ENCODE peak calls at places on chromosome 10, in nine cellular contexts. X, F, M, W, O, H, U, Q and Y are unnamed samples.

GRCh38 chr10:69847883-69848282 is 46.2 kb downstream of the COL13A1 start:
- DNase-seq in W (no peak), U (no peak), F (no peak), X (peak), M (no peak), O (no peak), H (peak), Q (no peak), Y (no peak)

GRCh38 chr10:49646256-49646870 is 32.5 kb downstream of the CHAT start:
- DNase-seq in U (no peak), X (no peak), H (no peak), O (no peak), Q (no peak), M (peak), F (no peak), W (no peak), Y (no peak)

GRCh38 chr10:14571866-14572507 is 202.7 kb downstream of the FAM107B start:
- DNase-seq in W (no peak), U (no peak), Q (no peak), X (no peak), O (no peak), F (peak), M (no peak), H (peak), Y (no peak)

GRCh38 chr10:4101918-4102654 is 317.1 kb upstream of the KLF6 start:
- DNase-seq in F (no peak), M (no peak), Q (no peak), O (no peak), X (no peak), U (no peak), W (no peak), H (no peak), Y (no peak)

GRCh38 chr10:100045592-100045991 is 35.8 kb upstream of the DNMBP start:
- DNase-seq in O (no peak), U (no peak), X (no peak), M (no peak), F (no peak), W (no peak), Q (no peak), H (no peak), Y (no peak)

GRCh38 chr10:88165849-88166271 is 302.4 kb downstream of the PTEN start:
- DNase-seq in H (peak), O (no peak), F (no peak), U (no peak), X (no peak), Q (no peak), M (no peak), W (peak), Y (peak)

GRCh38 chr10:99569971-99570370 is 37.2 kb downstream of the NKX2-3 start:
- DNase-seq in O (no peak), F (no peak), W (no peak), M (no peak), H (no peak), Q (no peak), U (no peak), X (no peak), Y (no peak)

GRCh38 chr10:26269754-26270153 is 53.2 kb downstream of the GAD2 start:
- DNase-seq in Q (no peak), O (no peak), M (no peak), X (no peak), F (peak), H (no peak), U (peak), W (peak), Y (no peak)

GRCh38 chr10:118551535-118552100 is 43.8 kb downstream of the PRLHR start:
- DNase-seq in O (no peak), U (no peak), H (no peak), X (no peak), M (no peak), F (no peak), Q (no peak), W (no peak), Y (no peak)

GRCh38 chr10:99859585-99859984 is 77.1 kb downstream of the ABCC2 start:
- DNase-seq in M (no peak), W (no peak), X (no peak), Q (no peak), F (no peak), H (no peak), O (peak), U (peak), Y (no peak)

GRCh38 chr10:29142516-29143314 is 146.2 kb upstream of the LYZL1 start:
- DNase-seq in U (peak), Q (no peak), M (no peak), H (no peak), O (no peak), X (no peak), W (no peak), F (no peak), Y (no peak)

GRCh38 chr10:4352566-4352961 is 473.4 kb upstream of the AKR1E2 start:
- DNase-seq in Q (peak), M (no peak), W (no peak), H (no peak), F (no peak), U (no peak), O (no peak), X (no peak), Y (no peak)

GRCh38 chr10:31615129-31615528 is 296.1 kb downstream of the ZEB1 start:
- DNase-seq in M (no peak), W (no peak), O (no peak), H (no peak), U (no peak), F (no peak), Q (no peak), X (no peak), Y (no peak)

GRCh38 chr10:107689318-107689717 is 524.8 kb upstream of the SORCS1 start:
- DNase-seq in H (no peak), U (no peak), F (no peak), Q (no peak), X (no peak), W (no peak), O (no peak), M (peak), Y (no peak)

GRCh38 chr10:124087672-124088634 is 5.4 kb downstream of the CHST15 start:
- DNase-seq in O (peak), W (no peak), X (no peak), U (no peak), M (no peak), Q (no peak), F (no peak), H (no peak), Y (no peak)

GRCh38 chr10:99534939-99535763 is 2.4 kb downstream of the NKX2-3 start:
- DNase-seq in H (no peak), W (no peak), X (no peak), Q (no peak), M (peak), F (no peak), U (peak), O (peak), Y (no peak)

GRCh38 chr10:6995846-6996245 is 415.0 kb downstream of the SFMBT2 start:
- DNase-seq in U (no peak), F (no peak), M (no peak), H (peak), O (no peak), Q (no peak), W (no peak), X (no peak), Y (no peak)

GRCh38 chr10:114195079-114195478 is 15.9 kb downstream of the TDRD1 start:
- DNase-seq in H (no peak), U (no peak), Q (no peak), F (no peak), M (peak), X (no peak), O (no peak), W (no peak), Y (no peak)

GRCh38 chr10:14837756-14838581 is at the start of the genes CDNF, HSPA14 and MSANTD7:
- DNase-seq in F (peak), O (peak), M (peak), W (peak), U (peak), Q (peak), X (peak), H (peak), Y (peak)

GRCh38 chr10:44466236-44466635 is 81.3 kb upstream of the CXCL12 start:
- DNase-seq in H (peak), Q (no peak), M (no peak), W (no peak), O (no peak), X (no peak), F (peak), U (no peak), Y (no peak)

GRCh38 chr10:30963994-30964930 is 67.4 kb downstream of the ZNF438 start:
- DNase-seq in W (no peak), X (no peak), F (no peak), M (no peak), O (no peak), Q (no peak), U (no peak), H (no peak), Y (no peak)

GRCh38 chr10:30929901-30930520 is 101.7 kb downstream of the ZNF438 start:
- DNase-seq in X (no peak), W (no peak), M (no peak), H (no peak), F (no peak), Q (no peak), O (no peak), U (no peak), Y (no peak)

GRCh38 chr10:110512461-110513187 is 14.9 kb downstream of the DUSP5 start:
- DNase-seq in W (peak), Q (no peak), O (no peak), M (peak), F (peak), U (no peak), X (no peak), H (peak), Y (no peak)

GRCh38 chr10:101663097-101663496 is 31.9 kb downstream of the FBXW4 start:
- DNase-seq in X (no peak), F (no peak), Q (no peak), W (no peak), H (no peak), M (no peak), U (no peak), O (no peak), Y (no peak)

GRCh38 chr10:29501692-29502091 is 133.1 kb downstream of the SVIL start:
- DNase-seq in W (peak), Q (no peak), H (peak), O (no peak), F (peak), X (no peak), U (no peak), M (peak), Y (peak)

GRCh38 chr10:5014936-5015335 is 11.3 kb upstream of the AKR1C2 start:
- DNase-seq in M (no peak), W (no peak), X (no peak), H (no peak), Q (no peak), O (peak), U (peak), F (no peak), Y (no peak)

GRCh38 chr10:21015838-21016237 is 118.7 kb upstream of the NEBL start:
- DNase-seq in U (no peak), W (no peak), X (no peak), Q (no peak), F (no peak), H (no peak), M (no peak), O (no peak), Y (no peak)

GRCh38 chr10:110460111-110460809 is 37.4 kb upstream of the DUSP5 start:
- DNase-seq in Q (no peak), O (peak), W (no peak), U (no peak), H (peak), M (no peak), X (peak), F (peak), Y (no peak)

GRCh38 chr10:114486938-114487814 is 82.9 kb upstream of the AFAP1L2 start:
- DNase-seq in Q (no peak), U (no peak), M (peak), H (peak), X (no peak), W (no peak), F (no peak), O (peak), Y (no peak)

GRCh38 chr10:101777085-101777856 is 1.4 kb upstream of the FGF8 start:
- DNase-seq in W (no peak), F (no peak), H (no peak), U (no peak), Q (no peak), X (no peak), M (no peak), O (no peak), Y (no peak)

GRCh38 chr10:110618206-110618605 is 25.9 kb upstream of the RBM20 start:
- DNase-seq in Q (no peak), X (no peak), O (no peak), F (no peak), U (no peak), H (no peak), M (no peak), W (no peak), Y (no peak)

GRCh38 chr10:55627526-55628170 is 733.4 kb downstream of the ZWINT start:
- DNase-seq in X (no peak), O (peak), F (no peak), Q (no peak), M (no peak), H (no peak), W (no peak), U (peak), Y (no peak)

GRCh38 chr10:63700935-63701263 is 179.7 kb downstream of the REEP3 start:
- DNase-seq in U (no peak), Q (no peak), F (no peak), H (peak), W (no peak), X (no peak), M (peak), O (no peak), Y (no peak)
- H3K4me3 ChIP-seq in U (no peak), Q (no peak), F (no peak), H (no peak), W (no peak), X (no peak), M (no peak), O (no peak), Y (no peak)

GRCh38 chr10:122551450-122551849 is 9.1 kb upstream of the DMBT1 start:
- DNase-seq in M (no peak), F (no peak), U (no peak), H (no peak), O (no peak), Q (no peak), W (no peak), X (no peak), Y (no peak)
- TF ChIP-seq CTCF in M (no peak), F (no peak), U (no peak), H (no peak), O (no peak), Q (no peak), W (no peak), X (no peak), Y (no peak)

DNA sequence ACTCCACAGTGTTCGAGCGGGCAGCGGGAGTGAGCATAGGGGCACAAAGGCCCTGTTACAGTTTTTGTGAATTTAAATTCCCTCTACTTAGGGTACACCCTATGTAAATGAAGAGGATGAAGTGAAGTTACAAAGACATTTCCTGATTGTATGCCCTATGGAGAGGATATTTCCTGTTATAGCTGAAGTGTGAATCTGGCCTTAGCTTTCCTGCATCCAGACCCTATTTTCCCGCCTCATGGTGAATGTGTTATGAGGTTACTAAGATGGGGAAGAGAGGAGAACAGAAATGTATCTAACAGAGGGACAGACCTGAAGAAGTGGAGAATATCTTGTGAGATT is 37.8 kb upstream of the COMMD3 start:
- DNase-seq in U (no peak), Q (no peak), F (no peak), H (no peak), M (no peak), W (no peak), O (no peak), X (no peak), Y (no peak)
- H3K4me3 ChIP-seq in U (no peak), Q (no peak), F (no peak), H (no peak), M (no peak), W (no peak), O (no peak), X (no peak), Y (no peak)

GRCh38 chr10:79158402-79159097 is 89.8 kb downstream of the ZMIZ1 start:
- DNase-seq in M (no peak), Q (no peak), W (no peak), F (no peak), U (no peak), H (no peak), X (no peak), O (peak), Y (no peak)

GRCh38 chr10:79153753-79154152 is 85.0 kb downstream of the ZMIZ1 start:
- DNase-seq in W (no peak), Q (no peak), H (no peak), F (no peak), M (no peak), X (peak), U (no peak), O (no peak), Y (no peak)

GRCh38 chr10:79156334-79157274 is 87.8 kb downstream of the ZMIZ1 start:
- DNase-seq in U (no peak), H (no peak), Q (no peak), W (no peak), O (no peak), X (no peak), F (no peak), M (no peak), Y (no peak)

GRCh38 chr10:79158004-79158340 is 89.2 kb downstream of the ZMIZ1 start:
- DNase-seq in M (no peak), H (no peak), U (no peak), W (no peak), O (no peak), X (no peak), F (no peak), Q (no peak), Y (no peak)

GRCh38 chr10:79155301-79156081 is 86.7 kb downstream of the ZMIZ1 start:
- DNase-seq in O (no peak), M (no peak), F (no peak), H (peak), X (no peak), W (no peak), Q (no peak), U (no peak), Y (no peak)
- TF ChIP-seq CTCF in O (no peak), M (no peak), F (peak), H (peak), X (no peak), W (peak), Q (no peak), U (no peak), Y (no peak)

DNA sequence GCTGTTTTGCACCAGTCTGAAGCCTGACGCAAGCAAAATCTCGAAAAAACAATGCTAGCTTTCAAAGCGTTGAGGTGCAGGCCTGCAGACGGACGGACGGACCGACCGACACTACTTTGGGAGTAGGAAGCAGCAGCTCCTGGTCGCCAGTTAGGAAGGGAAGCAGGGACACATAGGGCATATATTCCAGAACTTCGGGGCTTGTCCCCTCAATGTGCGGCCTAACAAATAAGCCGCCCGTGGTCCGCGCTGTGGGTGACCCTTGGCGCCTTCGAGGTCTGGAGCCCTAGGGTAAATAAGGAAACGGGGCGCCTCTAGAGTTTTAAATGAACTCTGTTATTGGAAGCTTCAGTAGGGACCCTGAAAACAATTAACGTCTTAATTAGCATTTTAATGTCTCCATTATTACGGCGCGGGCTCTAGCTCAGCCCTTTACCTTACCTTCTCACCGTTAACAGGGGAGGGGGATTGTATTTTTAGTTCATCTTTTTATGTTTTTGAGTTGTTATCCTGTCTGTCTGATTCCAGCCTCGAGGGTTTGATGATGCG is 1.4 kb downstream of the HHEX start:
- DNase-seq in O (no peak), F (no peak), X (no peak), H (no peak), W (no peak), Q (no peak), M (no peak), U (peak), Y (no peak)
- H3K4me3 ChIP-seq in O (no peak), F (no peak), X (peak), H (peak), W (no peak), Q (no peak), M (no peak), U (peak), Y (no peak)

GRCh38 chr10:683448-684071 is 5.9 kb downstream of the DIP2C start:
- DNase-seq in W (peak), Q (peak), H (peak), F (peak), M (no peak), X (peak), U (no peak), O (no peak), Y (peak)
- TF ChIP-seq CTCF in W (peak), Q (no peak), H (peak), F (peak), M (no peak), X (no peak), U (no peak), O (no peak), Y (peak)

GRCh38 chr10:116043304-116043703 is 229.7 kb downstream of the GFRA1 start:
- DNase-seq in H (no peak), O (no peak), M (no peak), U (no peak), F (no peak), Q (no peak), X (no peak), W (no peak), Y (no peak)
- H3K4me3 ChIP-seq in H (no peak), O (no peak), M (no peak), U (no peak), F (no peak), Q (no peak), X (no peak), W (no peak), Y (no peak)

DNA sequence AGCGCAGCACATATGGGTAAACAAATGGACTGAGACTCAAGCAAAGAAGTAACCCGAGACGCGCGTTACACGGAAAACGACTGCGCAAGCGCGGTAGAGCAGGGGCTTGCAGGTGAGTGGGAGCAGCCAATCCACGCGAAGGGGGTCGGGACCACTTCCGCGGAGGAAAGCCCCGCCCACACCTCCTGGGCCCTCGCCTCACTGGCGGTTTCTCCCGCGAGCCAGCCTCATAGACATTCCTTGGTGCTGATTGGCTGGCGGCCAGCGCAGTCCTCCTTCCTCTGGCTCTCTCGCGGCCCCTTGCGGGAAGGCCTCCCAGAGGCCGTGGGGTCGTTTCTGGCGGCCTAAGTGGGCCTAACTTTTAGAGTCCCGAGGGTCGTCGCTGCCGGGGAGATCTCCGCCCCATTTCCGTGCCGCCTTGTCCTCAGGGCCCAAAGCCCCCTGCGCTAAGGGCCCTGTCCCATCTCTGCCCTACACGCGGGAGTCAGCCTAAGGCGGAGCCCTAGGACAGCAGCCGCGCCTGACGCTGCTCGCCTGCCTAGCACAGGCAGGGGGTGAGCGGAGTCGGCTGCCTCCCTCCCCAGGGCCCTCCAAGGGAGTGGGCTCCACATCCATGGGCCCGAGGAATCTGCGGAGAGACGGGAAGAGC is 9.1 kb upstream of the FXYD4 start:
- DNase-seq in W (no peak), O (peak), U (peak), H (peak), Q (peak), M (peak), X (peak), F (peak), Y (peak)
- TF ChIP-seq CTCF in W (peak), O (peak), U (peak), H (peak), Q (peak), M (peak), X (no peak), F (peak), Y (peak)